ENCODE peak calls at places on chromosomes 7 and 10, in ten cellular contexts. One of them, this sample, is unnamed.
A peak's percentile ranks its signal among the peaks of the same experiment; 100 is the strongest.

GRCh38 chr7:139482662-139483466 is 609 bp downstream of the KLRG2 start:
- DNase-seq in CD8-positive, alpha-beta T cell: no peak
- DNase-seq in colonic mucosa: peak; percentile 21
- DNase-seq in fibroblast of the aortic adventitia: no peak
- DNase-seq in hepatocyte: peak; percentile 41
- DNase-seq in pancreas: peak; percentile 36
- DNase-seq in DND-41: no peak
- DNase-seq in body of pancreas: peak; percentile 37
- DNase-seq in mammary epithelial cell: peak; percentile 20
- DNase-seq in choroid plexus epithelial cell: peak; percentile 14
- DNase-seq in this sample: no peak

GRCh38 chr7:100154651-100155491 is 3.7 kb downstream of the TRAPPC14 start:
- DNase-seq in pancreas: no peak
- DNase-seq in colonic mucosa: peak; percentile 79
- DNase-seq in body of pancreas: no peak
- DNase-seq in CD8-positive, alpha-beta T cell: no peak
- DNase-seq in mammary epithelial cell: no peak
- DNase-seq in hepatocyte: peak; percentile 48
- DNase-seq in choroid plexus epithelial cell: no peak
- DNase-seq in DND-41: no peak
- DNase-seq in fibroblast of the aortic adventitia: no peak
- DNase-seq in this sample: no peak

GRCh38 chr7:5495581-5496375 is 72.1 kb upstream of the TNRC18 start:
- DNase-seq in choroid plexus epithelial cell: no peak
- DNase-seq in CD8-positive, alpha-beta T cell: no peak
- DNase-seq in pancreas: peak; percentile 93
- DNase-seq in colonic mucosa: no peak
- DNase-seq in body of pancreas: peak; percentile 93
- DNase-seq in mammary epithelial cell: peak; percentile 50
- DNase-seq in DND-41: no peak
- DNase-seq in fibroblast of the aortic adventitia: no peak
- DNase-seq in hepatocyte: no peak
- DNase-seq in this sample: no peak

GRCh38 chr10:128472196-128472595 is 346.0 kb upstream of the MKI67 start:
- DNase-seq in pancreas: no peak
- DNase-seq in choroid plexus epithelial cell: no peak
- DNase-seq in CD8-positive, alpha-beta T cell: no peak
- DNase-seq in body of pancreas: no peak
- DNase-seq in mammary epithelial cell: no peak
- DNase-seq in colonic mucosa: no peak
- DNase-seq in fibroblast of the aortic adventitia: no peak
- DNase-seq in hepatocyte: no peak
- DNase-seq in DND-41: no peak
- DNase-seq in this sample: no peak

GRCh38 chr7:94375167-94375566 is 19.5 kb upstream of the COL1A2 start:
- DNase-seq in fibroblast of the aortic adventitia: peak; percentile 99
- DNase-seq in DND-41: no peak
- DNase-seq in hepatocyte: peak; percentile 89
- DNase-seq in body of pancreas: no peak
- DNase-seq in pancreas: no peak
- DNase-seq in choroid plexus epithelial cell: peak; percentile 99
- DNase-seq in colonic mucosa: no peak
- DNase-seq in mammary epithelial cell: no peak
- DNase-seq in CD8-positive, alpha-beta T cell: no peak
- DNase-seq in this sample: no peak

GRCh38 chr7:78395298-78396120 is 596.9 kb downstream of the PHTF2 start:
- DNase-seq in pancreas: no peak
- DNase-seq in body of pancreas: no peak
- DNase-seq in fibroblast of the aortic adventitia: no peak
- DNase-seq in hepatocyte: no peak
- DNase-seq in choroid plexus epithelial cell: no peak
- DNase-seq in CD8-positive, alpha-beta T cell: no peak
- DNase-seq in DND-41: no peak
- DNase-seq in mammary epithelial cell: no peak
- DNase-seq in colonic mucosa: no peak
- DNase-seq in this sample: no peak

GRCh38 chr10:5271526-5271925 is 74.9 kb downstream of the AKR1C4 start:
- DNase-seq in pancreas: no peak
- DNase-seq in DND-41: no peak
- DNase-seq in mammary epithelial cell: no peak
- DNase-seq in colonic mucosa: no peak
- DNase-seq in body of pancreas: no peak
- DNase-seq in fibroblast of the aortic adventitia: no peak
- DNase-seq in hepatocyte: no peak
- DNase-seq in CD8-positive, alpha-beta T cell: no peak
- DNase-seq in choroid plexus epithelial cell: no peak
- DNase-seq in this sample: no peak

GRCh38 chr7:519429-519973 is at the start of gene PDGFA:
- DNase-seq in mammary epithelial cell: peak; percentile 55
- DNase-seq in pancreas: peak; percentile 84
- DNase-seq in body of pancreas: peak; percentile 76
- DNase-seq in colonic mucosa: no peak
- DNase-seq in fibroblast of the aortic adventitia: peak; percentile 38
- DNase-seq in choroid plexus epithelial cell: peak; percentile 58
- DNase-seq in hepatocyte: peak; percentile 85
- DNase-seq in CD8-positive, alpha-beta T cell: no peak
- DNase-seq in DND-41: no peak
- DNase-seq in this sample: peak; percentile 73

GRCh38 chr7:155362380-155363145 is 64.9 kb downstream of the INSIG1 start:
- DNase-seq in pancreas: no peak
- DNase-seq in hepatocyte: no peak
- DNase-seq in colonic mucosa: no peak
- DNase-seq in CD8-positive, alpha-beta T cell: no peak
- DNase-seq in mammary epithelial cell: no peak
- DNase-seq in body of pancreas: no peak
- DNase-seq in choroid plexus epithelial cell: no peak
- DNase-seq in DND-41: no peak
- DNase-seq in fibroblast of the aortic adventitia: no peak
- DNase-seq in this sample: no peak

GRCh38 chr7:18610331-18610948 is 114.9 kb downstream of the HDAC9 start:
- DNase-seq in choroid plexus epithelial cell: peak; percentile 57
- DNase-seq in mammary epithelial cell: peak; percentile 7
- DNase-seq in CD8-positive, alpha-beta T cell: no peak
- DNase-seq in colonic mucosa: peak; percentile 26
- DNase-seq in hepatocyte: peak; percentile 25
- DNase-seq in fibroblast of the aortic adventitia: peak; percentile 31
- DNase-seq in DND-41: no peak
- DNase-seq in body of pancreas: peak; percentile 11
- DNase-seq in pancreas: no peak
- DNase-seq in this sample: no peak

DNA sequence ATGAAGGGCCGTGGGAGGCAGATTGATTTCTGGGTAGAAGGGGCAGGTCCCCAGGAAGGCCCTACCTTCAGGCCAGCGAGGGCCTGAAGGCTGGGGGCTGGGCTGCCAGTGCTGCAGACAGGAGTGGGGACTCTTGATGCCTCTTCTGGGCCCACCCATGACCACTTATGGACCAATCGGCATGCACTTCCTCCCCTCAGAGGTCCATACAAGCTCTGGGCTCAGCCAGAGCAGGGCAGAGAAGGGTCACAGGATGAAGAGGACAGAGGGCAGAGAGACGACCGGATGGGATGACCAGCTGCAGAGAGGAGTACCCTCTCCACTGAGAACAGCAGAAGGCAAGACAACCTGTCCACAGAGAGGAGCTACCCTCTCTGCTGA is 120.1 kb downstream of the DYNC2I1 start:
- DNase-seq in hepatocyte: no peak
- DNase-seq in body of pancreas: no peak
- DNase-seq in pancreas: no peak
- DNase-seq in DND-41: no peak
- DNase-seq in mammary epithelial cell: no peak
- DNase-seq in colonic mucosa: no peak
- DNase-seq in fibroblast of the aortic adventitia: peak; percentile 4
- DNase-seq in choroid plexus epithelial cell: no peak
- DNase-seq in CD8-positive, alpha-beta T cell: no peak
- DNase-seq in this sample: no peak
- H3K4me3 ChIP-seq in hepatocyte: no peak overlapping the region
- H3K4me3 ChIP-seq in body of pancreas: no peak overlapping the region
- H3K4me3 ChIP-seq in pancreas: no peak overlapping the region
- H3K4me3 ChIP-seq in DND-41: peak overlapping the region; percentile 34
- H3K4me3 ChIP-seq in mammary epithelial cell: no peak overlapping the region
- H3K4me3 ChIP-seq in colonic mucosa: peak overlapping the region; percentile 22
- H3K4me3 ChIP-seq in fibroblast of the aortic adventitia: peak overlapping the region; percentile 64
- H3K4me3 ChIP-seq in choroid plexus epithelial cell: peak overlapping the region; percentile 55
- H3K4me3 ChIP-seq in CD8-positive, alpha-beta T cell: peak overlapping the region; percentile 42
- H3K4me3 ChIP-seq in this sample: no peak overlapping the region

DNA sequence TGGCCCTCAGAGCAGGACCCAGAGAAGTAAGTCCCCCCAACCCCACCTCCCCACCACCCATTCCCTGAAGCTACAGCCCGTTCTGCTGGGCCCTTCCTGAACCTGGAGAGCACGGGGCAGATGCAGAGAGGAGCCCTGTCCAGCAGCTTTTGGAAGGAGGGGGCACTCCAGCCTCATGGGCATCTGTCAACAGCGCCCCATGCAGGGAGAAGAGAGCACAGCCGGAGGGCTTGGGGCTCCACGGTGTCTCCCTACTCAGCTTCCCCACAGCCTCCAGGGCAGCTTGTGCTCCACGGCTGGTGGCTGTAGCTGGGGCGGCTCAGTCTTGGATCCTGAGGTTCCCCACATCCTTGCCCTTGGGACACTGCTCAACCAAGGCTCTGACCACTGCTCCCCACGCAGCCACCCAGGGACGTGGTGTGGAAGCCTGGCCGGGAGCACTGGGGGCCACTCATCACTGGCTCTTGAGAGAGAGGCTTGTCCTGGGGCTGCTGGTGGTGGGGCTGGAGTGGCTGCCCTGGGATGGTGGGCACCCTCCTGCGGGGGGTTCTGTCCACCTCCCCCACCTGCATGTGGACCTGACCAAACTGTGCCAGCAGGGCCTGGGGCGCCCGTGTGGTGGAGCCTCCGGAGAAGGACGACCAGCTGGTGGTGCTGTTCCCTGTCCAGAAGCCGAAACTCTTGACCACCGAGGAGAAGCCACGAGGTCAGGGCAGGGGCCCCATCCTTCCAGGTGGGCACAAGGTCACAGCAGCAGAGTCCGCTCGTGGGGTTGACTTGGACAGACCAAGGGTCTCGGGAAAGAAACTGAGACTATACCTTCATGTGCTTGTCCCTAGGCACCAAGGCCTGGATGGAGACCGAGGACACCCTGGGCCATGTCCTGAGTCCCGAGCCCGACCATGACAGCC is 4.5 kb downstream of the PRAP1 start:
- DNase-seq in pancreas: no peak
- DNase-seq in colonic mucosa: no peak
- DNase-seq in choroid plexus epithelial cell: no peak
- DNase-seq in CD8-positive, alpha-beta T cell: no peak
- DNase-seq in hepatocyte: no peak
- DNase-seq in DND-41: no peak
- DNase-seq in fibroblast of the aortic adventitia: no peak
- DNase-seq in mammary epithelial cell: no peak
- DNase-seq in body of pancreas: no peak
- DNase-seq in this sample: no peak
- TF ChIP-seq CTCF in pancreas: no peak
- TF ChIP-seq CTCF in colonic mucosa: no peak
- TF ChIP-seq CTCF in choroid plexus epithelial cell: no peak
- TF ChIP-seq CTCF in CD8-positive, alpha-beta T cell: no peak
- TF ChIP-seq CTCF in hepatocyte: no peak
- TF ChIP-seq CTCF in DND-41: no peak
- TF ChIP-seq CTCF in fibroblast of the aortic adventitia: no peak
- TF ChIP-seq CTCF in mammary epithelial cell: no peak
- TF ChIP-seq CTCF in body of pancreas: no peak
- TF ChIP-seq CTCF in this sample: no peak

DNA sequence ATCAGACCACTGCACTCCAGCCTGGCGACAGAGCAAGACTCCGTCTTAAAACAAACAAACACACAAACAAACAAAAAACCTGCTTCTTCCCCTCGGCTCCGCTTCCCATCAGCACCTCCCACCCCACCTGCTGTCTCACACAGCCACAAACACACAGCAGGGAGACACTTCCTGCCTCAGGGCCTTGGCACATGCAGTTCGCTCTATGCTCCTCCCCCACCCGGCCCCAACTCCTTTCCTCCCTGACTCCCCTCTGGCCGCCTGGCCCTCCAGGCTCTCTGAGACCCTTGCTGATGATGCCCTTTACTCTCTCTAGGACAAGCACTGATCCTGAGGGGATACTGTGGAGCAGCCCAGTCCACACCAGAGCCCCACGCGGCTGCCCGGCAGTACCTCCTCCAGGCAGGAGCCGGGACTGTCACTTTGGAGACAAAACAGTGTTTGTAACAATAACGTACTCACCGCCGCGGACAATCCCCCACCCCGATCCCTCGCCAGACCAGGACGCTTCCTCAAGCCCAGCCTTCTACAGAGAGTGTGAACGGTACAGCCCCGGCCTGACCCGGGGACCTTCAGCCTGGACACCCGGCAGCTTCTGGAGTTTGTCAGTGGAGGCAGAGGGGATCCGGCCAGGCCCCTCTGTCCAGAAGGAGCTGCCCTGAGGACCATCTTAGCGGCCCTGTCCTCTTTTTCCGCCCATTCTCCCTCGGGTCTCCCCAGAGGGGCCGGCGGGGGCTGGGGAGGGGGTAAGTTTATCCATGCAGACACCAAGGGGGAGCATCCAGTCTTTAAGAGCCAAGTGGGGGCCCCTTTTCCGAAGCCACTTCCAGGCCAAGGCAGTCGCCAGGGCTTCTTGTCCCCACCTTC is 50.0 kb upstream of the GTF2IRD1 start:
- DNase-seq in DND-41: no peak
- DNase-seq in hepatocyte: no peak
- DNase-seq in fibroblast of the aortic adventitia: no peak
- DNase-seq in pancreas: no peak
- DNase-seq in choroid plexus epithelial cell: no peak
- DNase-seq in colonic mucosa: no peak
- DNase-seq in mammary epithelial cell: no peak
- DNase-seq in CD8-positive, alpha-beta T cell: no peak
- DNase-seq in body of pancreas: no peak
- DNase-seq in this sample: no peak
- H3K4me3 ChIP-seq in DND-41: no peak overlapping the region
- H3K4me3 ChIP-seq in hepatocyte: no peak overlapping the region
- H3K4me3 ChIP-seq in fibroblast of the aortic adventitia: no peak overlapping the region
- H3K4me3 ChIP-seq in pancreas: no peak overlapping the region
- H3K4me3 ChIP-seq in choroid plexus epithelial cell: no peak overlapping the region
- H3K4me3 ChIP-seq in colonic mucosa: no peak overlapping the region
- H3K4me3 ChIP-seq in mammary epithelial cell: no peak overlapping the region
- H3K4me3 ChIP-seq in CD8-positive, alpha-beta T cell: no peak overlapping the region
- H3K4me3 ChIP-seq in body of pancreas: no peak overlapping the region
- H3K4me3 ChIP-seq in this sample: no peak overlapping the region

GRCh38 chr7:28296571-28297483 is 115.5 kb upstream of the CREB5 start:
- DNase-seq in body of pancreas: peak; percentile 30
- DNase-seq in CD8-positive, alpha-beta T cell: peak; percentile 40
- DNase-seq in choroid plexus epithelial cell: peak; percentile 57
- DNase-seq in DND-41: peak; percentile 27
- DNase-seq in mammary epithelial cell: peak; percentile 18
- DNase-seq in pancreas: no peak
- DNase-seq in fibroblast of the aortic adventitia: peak; percentile 48
- DNase-seq in hepatocyte: peak; percentile 57
- DNase-seq in colonic mucosa: peak; percentile 27
- DNase-seq in this sample: no peak
- TF ChIP-seq CTCF in body of pancreas: peak; percentile 18
- TF ChIP-seq CTCF in CD8-positive, alpha-beta T cell: peak; percentile 61
- TF ChIP-seq CTCF in choroid plexus epithelial cell: peak; percentile 74
- TF ChIP-seq CTCF in DND-41: peak; percentile 59
- TF ChIP-seq CTCF in mammary epithelial cell: peak; percentile 74
- TF ChIP-seq CTCF in pancreas: peak; percentile 13
- TF ChIP-seq CTCF in fibroblast of the aortic adventitia: peak; percentile 76
- TF ChIP-seq CTCF in hepatocyte: peak; percentile 34
- TF ChIP-seq CTCF in colonic mucosa: peak; percentile 27
- TF ChIP-seq CTCF in this sample: peak; percentile 53